ENCODE peak calls at places on chromosomes 4 and X, in four cellular contexts. I is fibroblast of lung, X is MM.1S, H is GM23248. C is an unnamed sample.

GRCh38 chr4:23068287-23068686 is 375.6 kb downstream of the GBA3 start:
- DNase-seq in I (no peak), X (no peak), H (no peak), C (no peak)

GRCh38 chr4:119131160-119131559 is 4.5 kb upstream of the MYOZ2 start:
- DNase-seq in I (no peak), X (no peak), H (no peak), C (no peak)

GRCh38 chr4:84680956-84681355 is 98.0 kb downstream of the CDS1 start:
- DNase-seq in I (no peak), X (no peak), H (no peak), C (no peak)

GRCh38 chrX:10106801-10107200 is 50.0 kb upstream of the CLCN4 start:
- DNase-seq in I (no peak), X (peak), H (no peak), C (no peak)

GRCh38 chr4:156941940-156942548 is 29.6 kb downstream of the PDGFC start:
- DNase-seq in I (peak), X (no peak), H (no peak), C (no peak)

GRCh38 chr4:123924536-123924935 is 527.9 kb downstream of the SPRY1 start:
- DNase-seq in I (no peak), X (no peak), H (peak), C (no peak)

GRCh38 chr4:75512336-75513211 is 1.6 kb downstream of the RCHY1 start:
- DNase-seq in I (peak), X (peak), H (peak), C (no peak)

GRCh38 chr4:144360394-144360793 is 219.9 kb upstream of the GYPA start:
- DNase-seq in I (no peak), X (no peak), H (no peak), C (no peak)

GRCh38 chr4:67437974-67438713 is 107.2 kb downstream of the CENPC start:
- DNase-seq in I (peak), X (no peak), H (peak), C (no peak)

GRCh38 chrX:104319346-104319745 is 64.6 kb upstream of the ESX1 start:
- DNase-seq in I (no peak), X (no peak), H (no peak), C (no peak)

GRCh38 chr4:113760094-113760851 is 1.3 kb downstream of the CAMK2D start:
- DNase-seq in I (peak), X (peak), H (peak), C (no peak)

GRCh38 chr4:4948370-4948769 is 70.9 kb downstream of the CYTL1 start:
- DNase-seq in I (no peak), X (no peak), H (no peak), C (no peak)

GRCh38 chr4:39933689-39934590 is 43.8 kb downstream of the PDS5A start:
- DNase-seq in I (peak), X (no peak), H (peak), C (peak)

GRCh38 chrX:70479197-70479969 is 34.7 kb downstream of the DLG3 start:
- DNase-seq in I (peak), X (no peak), H (peak), C (no peak)

GRCh38 chr4:129583868-129584267 is 487.9 kb downstream of the C4orf33 start:
- DNase-seq in I (peak), X (no peak), H (no peak), C (peak)

DNA sequence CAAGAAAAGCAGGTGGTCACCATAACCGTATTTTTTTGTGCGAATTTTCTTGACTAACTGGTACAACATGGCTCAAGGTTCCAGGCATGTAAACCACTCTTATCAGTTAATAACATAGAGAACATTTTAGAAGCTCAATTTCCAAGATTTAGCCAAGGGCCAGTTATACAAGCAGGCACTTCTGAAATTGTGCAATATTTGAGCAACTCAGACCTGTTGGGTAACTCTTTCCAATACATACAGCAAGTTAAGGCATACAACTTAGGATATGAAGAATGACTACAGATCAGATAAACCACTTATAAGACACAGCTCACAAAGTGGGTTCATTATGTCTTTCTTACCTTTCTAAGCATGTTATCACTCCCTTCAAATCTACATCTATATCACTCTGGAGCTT is 43.9 kb downstream of the ZNF280C start:
- DNase-seq in I (no peak), X (no peak), H (peak), C (no peak)
- H3K9ac ChIP-seq in I (no peak), X (no peak), H (no peak), C (no peak)

GRCh38 chr4:185020293-185020808 is 2.1 kb downstream of the HELT start:
- DNase-seq in I (no peak), X (no peak), H (peak), C (no peak)

GRCh38 chr4:185023471-185023870 is 5.2 kb downstream of the HELT start:
- DNase-seq in I (no peak), X (no peak), H (no peak), C (no peak)

GRCh38 chr4:185019451-185020292 is 1.4 kb downstream of the HELT start:
- DNase-seq in I (no peak), X (no peak), H (no peak), C (no peak)

GRCh38 chr4:185018834-185019450 is 652 bp downstream of the HELT start:
- DNase-seq in I (no peak), X (no peak), H (no peak), C (no peak)

DNA sequence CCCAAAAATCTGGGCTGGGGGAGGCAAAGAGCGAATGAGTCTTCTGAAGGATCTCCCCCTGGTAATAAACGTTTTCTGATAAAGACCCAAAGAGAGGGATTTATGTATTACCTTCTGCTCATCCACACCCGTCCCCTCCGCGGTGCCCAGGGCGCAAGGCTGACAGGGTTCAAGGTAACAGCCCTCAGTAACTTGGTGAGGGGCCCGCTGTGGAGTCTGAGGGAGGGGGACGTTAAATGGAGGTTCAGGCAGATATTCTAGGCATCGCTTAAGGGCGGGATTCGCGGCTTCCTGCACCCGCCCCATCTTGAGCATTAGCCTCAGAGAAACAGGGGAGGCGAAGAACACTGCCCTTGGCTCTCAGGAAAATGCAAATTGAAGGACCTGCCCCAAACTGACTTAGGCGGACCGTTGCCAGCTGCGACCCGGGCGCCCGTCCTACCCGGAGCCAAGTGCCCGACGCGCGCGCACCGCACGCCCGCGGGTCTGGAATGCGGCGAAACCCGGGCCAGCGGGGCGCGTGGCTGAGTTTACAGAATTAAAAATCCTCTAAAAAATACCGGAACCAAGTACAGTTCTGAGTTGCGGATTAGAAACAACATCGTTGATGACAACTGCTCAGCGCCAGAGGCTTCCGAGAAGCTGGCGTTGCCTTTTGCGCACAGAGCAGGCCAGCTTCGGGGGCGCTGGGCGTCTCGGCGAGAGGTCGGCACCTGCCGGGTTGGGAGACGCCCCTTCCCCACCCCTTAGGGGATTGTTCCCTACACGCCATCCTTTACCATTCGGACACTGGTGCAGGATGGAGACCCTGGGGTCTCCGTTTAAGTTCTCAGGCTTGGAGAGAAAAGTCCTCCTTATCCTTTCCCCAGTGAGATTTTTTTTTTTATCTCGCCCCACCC is 2.8 kb downstream of the HELT start:
- DNase-seq in I (no peak), X (no peak), H (no peak), C (no peak)
- H3K4me3 ChIP-seq in I (no peak), X (no peak), H (no peak), C (peak)

DNA sequence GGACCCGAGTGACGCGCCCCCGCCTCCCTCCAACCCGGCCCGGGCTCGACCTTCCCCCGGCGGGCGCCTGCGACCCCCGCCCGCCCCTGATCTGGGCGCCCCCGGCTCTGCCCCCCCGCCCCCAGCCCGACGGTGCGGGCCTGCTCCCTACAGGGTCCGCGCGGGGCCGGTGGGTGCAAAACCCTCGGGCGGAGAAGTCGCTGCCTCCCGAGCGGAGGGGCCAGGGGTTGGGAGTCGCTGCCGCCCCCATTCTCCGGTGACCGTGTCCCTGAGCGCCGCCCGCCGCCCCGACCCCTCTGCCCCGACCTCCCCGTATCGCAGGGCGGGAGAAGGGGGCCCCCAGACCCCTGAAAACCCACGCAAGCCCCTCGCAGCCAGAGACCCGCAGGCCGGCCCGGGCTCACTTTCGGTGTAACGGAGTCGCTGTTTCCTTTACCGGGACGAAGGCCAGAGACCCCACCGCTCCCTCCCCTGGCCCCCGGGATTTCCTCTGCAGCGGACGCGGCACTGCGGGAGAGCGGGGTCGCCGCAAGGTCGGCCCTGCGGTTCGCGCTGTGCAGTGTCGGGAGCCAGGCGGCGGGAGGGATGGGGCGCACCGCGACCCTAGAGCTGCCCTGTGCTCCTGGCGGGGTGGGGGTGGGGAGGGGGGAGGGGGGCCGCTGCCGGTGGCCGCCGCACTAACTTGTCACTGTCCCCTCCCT is 729 bp upstream of the CPLX1 start:
- DNase-seq in I (no peak), X (no peak), H (no peak), C (no peak)
- TF ChIP-seq EZH2 in I (no peak), X (no peak), H (peak), C (no peak)

DNA sequence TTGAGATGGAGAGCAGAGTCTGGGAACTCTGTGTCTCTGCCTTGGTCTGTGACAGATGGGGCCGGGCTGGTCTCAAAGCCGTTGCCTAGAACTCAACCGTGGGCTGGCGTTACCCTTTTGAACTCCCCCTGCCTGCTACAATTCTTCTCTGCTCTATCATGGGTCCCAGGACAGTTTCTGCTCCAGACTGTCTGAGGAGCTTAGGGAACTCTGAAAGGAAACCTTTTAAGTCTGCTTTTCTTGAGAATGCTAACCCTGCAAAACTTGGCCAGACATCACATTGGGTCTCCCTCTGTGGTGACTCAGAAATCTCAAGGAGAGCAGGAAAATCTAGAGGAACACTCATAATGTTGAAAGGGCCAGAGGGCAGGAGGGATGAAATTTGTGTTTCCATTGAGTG is 240.6 kb downstream of the CBR4 start:
- DNase-seq in I (peak), X (no peak), H (peak), C (no peak)
- H3K9ac ChIP-seq in I (no peak), X (no peak), H (no peak), C (no peak)